ENCODE peak calls at places on chromosomes 3 and 15, in five cellular contexts. U is NCI-H2029, Y is endodermal cell, S is HTR-8/SVneo, D is M059J. C is an unnamed sample.

GRCh38 chr3:23873941-23874340 is 42.8 kb downstream of the NKIRAS1 start:
- DNase-seq in U (no peak), S (no peak), D (no peak), Y (no peak), C (no peak)

GRCh38 chr3:135896613-135897012 is 68.9 kb upstream of the PPP2R3A start:
- DNase-seq in D (peak), Y (no peak), U (no peak), S (peak), C (no peak)

GRCh38 chr15:56821721-56822425 is 88.6 kb upstream of the ZNF280D start:
- DNase-seq in S (peak), U (peak), Y (peak), D (peak), C (peak)

GRCh38 chr15:100194955-100195354 is 146.8 kb downstream of the ADAMTS17 start:
- DNase-seq in Y (peak), D (no peak), U (no peak), S (no peak), C (no peak)

GRCh38 chr3:133944641-133945441 is 49.2 kb upstream of the RAB6B start:
- DNase-seq in U (no peak), D (peak), Y (peak), S (peak), C (no peak)

GRCh38 chr15:101043011-101043410 is 123.9 kb downstream of the LRRK1 start:
- DNase-seq in S (no peak), Y (peak), D (no peak), U (no peak), C (no peak)

GRCh38 chr3:12750658-12751071 is 8.4 kb downstream of the TMEM40 start:
- DNase-seq in Y (no peak), D (peak), U (no peak), S (no peak), C (no peak)

GRCh38 chr15:27175479-27176153 is 204.6 kb downstream of the GABRG3 start:
- DNase-seq in D (no peak), Y (no peak), U (no peak), S (no peak), C (no peak)

GRCh38 chr15:59420986-59421618 is 16.9 kb upstream of the FAM81A start:
- DNase-seq in D (no peak), S (no peak), U (no peak), Y (peak), C (no peak)

GRCh38 chr3:180633722-180634121 is 31.8 kb downstream of the TTC14 start:
- DNase-seq in Y (peak), S (no peak), D (no peak), U (no peak), C (no peak)

GRCh38 chr3:98768961-98769360 is 5.8 kb downstream of the ST3GAL6 start:
- DNase-seq in D (no peak), S (no peak), U (no peak), Y (no peak), C (no peak)

GRCh38 chr3:27176256-27176655 is 192.9 kb downstream of the NEK10 start:
- DNase-seq in D (peak), S (no peak), Y (no peak), U (no peak), C (no peak)

GRCh38 chr15:73598540-73599195 is 34.5 kb downstream of the NPTN start:
- DNase-seq in S (no peak), D (no peak), U (no peak), Y (no peak), C (no peak)

GRCh38 chr3:173732237-173732636 is 334.7 kb downstream of the NLGN1 start:
- DNase-seq in D (peak), S (no peak), Y (no peak), U (no peak), C (no peak)

GRCh38 chr3:98556164-98557130 is 24.7 kb downstream of the GPR15 start:
- DNase-seq in Y (no peak), D (peak), S (no peak), U (no peak), C (no peak)

GRCh38 chr3:157310329-157311065 is 126.2 kb upstream of the PTX3 start:
- DNase-seq in U (no peak), D (peak), S (peak), Y (no peak), C (no peak)

C was measured in heart left ventricle.